ENCODE peak calls at places on chromosomes 2 and 18, in four cellular contexts. One of them, this sample, is unnamed.

GRCh38 chr2:219406861-219407230 is 11.3 kb upstream of the DES start:
- DNase-seq in tibial nerve: no peak
- DNase-seq in upper lobe of left lung: no peak
- DNase-seq in body of pancreas: no peak
- DNase-seq in this sample: no peak

GRCh38 chr18:24089626-24090337 is 49.1 kb upstream of the CABYR start:
- DNase-seq in tibial nerve: no peak
- DNase-seq in upper lobe of left lung: no peak
- DNase-seq in body of pancreas: no peak
- DNase-seq in this sample: no peak

GRCh38 chr18:56034954-56035353 is 447.0 kb upstream of the TCF4 start:
- DNase-seq in tibial nerve: no peak
- DNase-seq in upper lobe of left lung: no peak
- DNase-seq in body of pancreas: no peak
- DNase-seq in this sample: no peak

GRCh38 chr2:19746611-19747309 is 155.0 kb downstream of the TTC32 start:
- DNase-seq in tibial nerve: no peak
- DNase-seq in upper lobe of left lung: peak
- DNase-seq in body of pancreas: no peak
- DNase-seq in this sample: no peak

GRCh38 chr2:158214431-158214830 is 112.8 kb downstream of the UPP2 start:
- DNase-seq in tibial nerve: no peak
- DNase-seq in upper lobe of left lung: no peak
- DNase-seq in body of pancreas: peak
- DNase-seq in this sample: no peak

GRCh38 chr18:79479761-79480161 is 84.0 kb downstream of the NFATC1 start:
- DNase-seq in tibial nerve: no peak
- DNase-seq in upper lobe of left lung: peak
- DNase-seq in body of pancreas: no peak
- DNase-seq in this sample: no peak

GRCh38 chr2:222424729-222425671 is 657 bp downstream of the SGPP2 start:
- DNase-seq in tibial nerve: no peak
- DNase-seq in upper lobe of left lung: peak
- DNase-seq in body of pancreas: no peak
- DNase-seq in this sample: no peak

GRCh38 chr2:20561703-20562454 is 89.0 kb downstream of the HS1BP3 start:
- DNase-seq in tibial nerve: no peak
- DNase-seq in upper lobe of left lung: no peak
- DNase-seq in body of pancreas: no peak
- DNase-seq in this sample: no peak

GRCh38 chr2:232999354-232999753 is 13.7 kb downstream of the NGEF start:
- DNase-seq in tibial nerve: no peak
- DNase-seq in upper lobe of left lung: no peak
- DNase-seq in body of pancreas: no peak
- DNase-seq in this sample: no peak

GRCh38 chr2:96520697-96521096 is 15.5 kb upstream of the NEURL3 start:
- DNase-seq in tibial nerve: no peak
- DNase-seq in upper lobe of left lung: no peak
- DNase-seq in body of pancreas: no peak
- DNase-seq in this sample: no peak
- TF ChIP-seq CTCF in tibial nerve: no peak
- TF ChIP-seq CTCF in upper lobe of left lung: no peak
- TF ChIP-seq CTCF in body of pancreas: no peak
- TF ChIP-seq CTCF in this sample: no peak

GRCh38 chr2:44937688-44938240 is 3.7 kb upstream of the SIX3 start:
- DNase-seq in tibial nerve: no peak
- DNase-seq in upper lobe of left lung: peak
- DNase-seq in body of pancreas: no peak
- DNase-seq in this sample: no peak
- TF ChIP-seq CTCF in tibial nerve: no peak
- TF ChIP-seq CTCF in upper lobe of left lung: no peak
- TF ChIP-seq CTCF in body of pancreas: no peak
- TF ChIP-seq CTCF in this sample: no peak

GRCh38 chr2:240904216-240905175 is 1.6 kb upstream of the CROCC2 start:
- DNase-seq in tibial nerve: no peak
- DNase-seq in upper lobe of left lung: peak
- DNase-seq in body of pancreas: no peak
- DNase-seq in this sample: no peak

GRCh38 chr2:240903191-240904060 is 2.7 kb upstream of the CROCC2 start:
- DNase-seq in tibial nerve: no peak
- DNase-seq in upper lobe of left lung: peak
- DNase-seq in body of pancreas: no peak
- DNase-seq in this sample: no peak

GRCh38 chr2:240900141-240900860 is 4.3 kb upstream of the MAB21L4 start:
- DNase-seq in tibial nerve: no peak
- DNase-seq in upper lobe of left lung: peak
- DNase-seq in body of pancreas: no peak
- DNase-seq in this sample: no peak

GRCh38 chr2:240902615-240903041 is 3.5 kb upstream of the CROCC2 start:
- DNase-seq in tibial nerve: no peak
- DNase-seq in upper lobe of left lung: peak
- DNase-seq in body of pancreas: no peak
- DNase-seq in this sample: no peak

DNA sequence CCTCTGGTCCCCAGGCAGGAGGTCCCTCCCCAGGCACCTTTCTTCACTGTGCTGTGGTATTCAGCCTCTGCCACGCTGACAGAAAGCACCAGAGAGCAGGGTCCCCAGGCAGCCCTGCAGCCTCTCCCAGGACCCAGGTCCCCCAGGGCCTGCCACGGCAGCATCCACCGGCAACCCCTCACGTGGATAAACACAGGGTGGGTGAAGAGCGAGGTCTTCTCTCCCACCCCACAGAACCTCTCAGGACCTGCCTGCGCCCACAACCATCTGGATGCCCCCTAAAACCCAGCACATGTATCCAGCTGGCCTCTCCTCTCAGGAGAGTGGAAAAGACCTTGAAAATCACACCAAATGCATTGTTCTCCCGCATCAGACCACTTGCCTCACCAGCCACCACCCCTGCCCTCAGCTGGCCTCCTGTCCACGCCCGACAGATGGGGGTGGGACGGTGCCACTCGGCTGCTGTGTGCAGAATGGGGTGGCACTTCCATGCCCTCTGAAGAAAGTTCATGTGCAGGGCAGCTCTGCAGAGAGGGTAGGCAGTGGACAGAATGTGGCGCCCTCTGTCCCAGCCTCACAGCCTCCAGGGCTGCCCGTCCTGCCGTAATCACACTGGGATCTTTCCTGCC is 4.0 kb upstream of the CROCC2 start:
- DNase-seq in tibial nerve: no peak
- DNase-seq in upper lobe of left lung: peak
- DNase-seq in body of pancreas: no peak
- DNase-seq in this sample: no peak
- TF ChIP-seq CTCF in tibial nerve: no peak
- TF ChIP-seq CTCF in upper lobe of left lung: no peak
- TF ChIP-seq CTCF in body of pancreas: no peak
- TF ChIP-seq CTCF in this sample: no peak

GRCh38 chr2:102317715-102318114 is 6.4 kb downstream of the IL1RL1 start:
- DNase-seq in tibial nerve: no peak
- DNase-seq in upper lobe of left lung: no peak
- DNase-seq in body of pancreas: no peak
- DNase-seq in this sample: no peak
- TF ChIP-seq CTCF in tibial nerve: no peak
- TF ChIP-seq CTCF in upper lobe of left lung: no peak
- TF ChIP-seq CTCF in body of pancreas: no peak
- TF ChIP-seq CTCF in this sample: no peak

DNA sequence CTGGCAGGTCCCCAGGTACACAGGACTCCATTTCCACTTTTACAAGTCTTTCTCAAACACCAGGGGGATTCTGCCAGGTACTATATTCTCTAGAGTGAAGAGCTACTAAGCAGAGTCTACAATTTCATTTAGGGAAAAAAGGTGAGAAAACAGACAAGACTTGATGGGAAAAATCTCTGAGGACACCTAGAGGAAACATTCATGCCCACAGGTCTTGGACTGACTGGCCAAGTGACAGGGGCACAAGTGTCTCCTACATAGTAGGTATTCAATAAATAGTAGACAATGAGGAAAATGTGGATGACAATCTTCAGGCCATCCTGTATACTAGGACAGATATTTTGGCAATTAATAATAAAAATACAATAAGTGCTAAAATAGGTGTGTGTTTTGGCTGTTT is 228.6 kb downstream of the CLIP4 start:
- DNase-seq in tibial nerve: no peak
- DNase-seq in upper lobe of left lung: no peak
- DNase-seq in body of pancreas: no peak
- DNase-seq in this sample: no peak
- TF ChIP-seq CTCF in tibial nerve: no peak
- TF ChIP-seq CTCF in upper lobe of left lung: no peak
- TF ChIP-seq CTCF in body of pancreas: no peak
- TF ChIP-seq CTCF in this sample: no peak

GRCh38 chr2:202870431-202871160 is 970 bp downstream of the ICA1L start:
- DNase-seq in tibial nerve: peak
- DNase-seq in upper lobe of left lung: peak
- DNase-seq in body of pancreas: peak
- DNase-seq in this sample: no peak
- TF ChIP-seq CTCF in tibial nerve: peak
- TF ChIP-seq CTCF in upper lobe of left lung: peak
- TF ChIP-seq CTCF in body of pancreas: peak
- TF ChIP-seq CTCF in this sample: peak

DNA sequence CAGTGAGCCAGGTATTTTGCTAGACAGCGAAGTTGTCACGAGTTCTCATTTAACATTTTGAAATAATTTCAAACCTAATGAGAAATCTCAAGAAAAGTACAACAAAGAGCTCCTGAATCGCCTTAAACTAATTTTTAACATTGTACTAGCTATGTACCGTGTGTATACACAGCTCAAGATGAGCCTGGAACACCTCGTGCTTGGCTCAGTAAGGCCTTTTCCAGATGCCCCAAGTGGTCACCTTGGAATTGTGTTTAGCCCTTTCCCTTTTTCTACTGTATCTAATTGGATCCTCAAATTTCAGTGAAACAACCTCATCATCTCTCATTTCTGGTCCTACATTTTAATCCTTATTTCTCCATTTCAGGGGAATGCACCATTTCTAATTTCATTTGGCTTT is 7.2 kb downstream of the PTPN4 start:
- DNase-seq in tibial nerve: no peak
- DNase-seq in upper lobe of left lung: no peak
- DNase-seq in body of pancreas: no peak
- DNase-seq in this sample: no peak
- TF ChIP-seq CTCF in tibial nerve: no peak
- TF ChIP-seq CTCF in upper lobe of left lung: no peak
- TF ChIP-seq CTCF in body of pancreas: no peak
- TF ChIP-seq CTCF in this sample: no peak

This sample was measured in D721Med.